ENCODE peak calls at places on chromosomes 5 and 9, in four cellular contexts. E is pancreas; U is CD8-positive, alpha-beta T cell; V is aorta. R is an unnamed sample. For H3K4me1 and H3K27me3, the result is how much of the 10 kb centered on the place peaks cover.

GRCh38 chr5:44881266-44881665 is 72.5 kb downstream of the MRPS30 start:
- DNase-seq in V (no peak), U (no peak), E (no peak), R (no peak)

GRCh38 chr5:156411131-156411727 is 84.3 kb downstream of the SGCD start:
- DNase-seq in E (no peak), V (no peak), U (no peak), R (no peak)

GRCh38 chr9:69818946-69819345 is 1.7 kb upstream of the CFAP95 start:
- DNase-seq in E (no peak), V (no peak), U (no peak), R (no peak)

GRCh38 chr5:154758501-154758900 is 3.3 kb downstream of the LARP1 start:
- DNase-seq in U (no peak), E (no peak), V (no peak), R (no peak)

GRCh38 chr5:128378636-128379035 is 159.4 kb downstream of the FBN2 start:
- DNase-seq in U (no peak), E (no peak), V (no peak), R (no peak)

GRCh38 chr5:146240951-146241350 is 37.5 kb downstream of the RBM27 start:
- DNase-seq in E (no peak), U (no peak), V (no peak), R (no peak)

GRCh38 chr5:181138258-181138657 is 7.3 kb upstream of the OR2V1 start:
- DNase-seq in E (no peak), V (no peak), U (no peak), R (no peak)

GRCh38 chr5:171428168-171428658 is 8.8 kb downstream of the FGF18 start:
- DNase-seq in U (no peak), E (peak), V (no peak), R (no peak)

GRCh38 chr5:9815051-9815450 is 184.9 kb upstream of the TAS2R1 start:
- DNase-seq in V (no peak), E (no peak), U (no peak), R (no peak)

GRCh38 chr5:173291722-173292658 is 36.2 kb downstream of the STC2 start:
- DNase-seq in U (no peak), E (no peak), V (no peak), R (peak)

GRCh38 chr5:107830750-107831149 is 160.0 kb upstream of the EFNA5 start:
- DNase-seq in V (no peak), E (no peak), U (no peak), R (no peak)

GRCh38 chr9:68476889-68477288 is 63.8 kb downstream of the TMEM252 start:
- DNase-seq in U (no peak), V (no peak), E (no peak), R (no peak)

GRCh38 chr5:141521244-141521781 is 32.4 kb downstream of the PCDHGC5 start:
- DNase-seq in E (no peak), V (no peak), U (no peak), R (peak)

GRCh38 chr9:134629061-134629585 is 12.5 kb upstream of the COL5A1 start:
- DNase-seq in V (peak), E (peak), U (no peak), R (no peak)

GRCh38 chr5:158209219-158209908 is 350.4 kb upstream of the CLINT1 start:
- DNase-seq in E (no peak), U (no peak), V (no peak), R (no peak)

GRCh38 chr5:139852696-139853095 is 57.1 kb downstream of the PSD2 start:
- DNase-seq in U (no peak), V (no peak), E (no peak), R (no peak)

GRCh38 chr5:75662080-75662479 is 50.8 kb downstream of the ANKDD1B start:
- DNase-seq in U (no peak), E (no peak), V (no peak), R (no peak)

GRCh38 chr5:164504141-164504772 is 998.8 kb downstream of the MAT2B start:
- DNase-seq in V (no peak), E (no peak), U (no peak), R (peak)

GRCh38 chr5:109455598-109456096 is 45.9 kb upstream of the PJA2 start:
- DNase-seq in E (no peak), V (peak), U (no peak), R (peak)

GRCh38 chr9:16118090-16118489 is 565.2 kb downstream of the CCDC171 start:
- DNase-seq in E (no peak), U (no peak), V (no peak), R (no peak)

GRCh38 chr5:134904621-134905245 is at the start of gene PCBD2:
- DNase-seq in U (peak), E (peak), V (peak), R (peak)

GRCh38 chr5:43019615-43020293 is 20.4 kb downstream of the ANXA2R start:
- DNase-seq in U (peak), V (peak), E (no peak), R (peak)

GRCh38 chr5:174504266-174504726 is 220.1 kb upstream of the MSX2 start:
- DNase-seq in U (no peak), V (no peak), E (no peak), R (no peak)

GRCh38 chr9:90141723-90142122 is 500.9 kb downstream of the DIRAS2 start:
- DNase-seq in U (no peak), E (no peak), V (no peak), R (peak)

GRCh38 chr9:36832232-36832795 is 201.8 kb downstream of the PAX5 start:
- DNase-seq in E (no peak), U (no peak), V (no peak), R (no peak)

GRCh38 chr9:97556721-97557605 is 55.5 kb downstream of the TMOD1 start:
- DNase-seq in U (no peak), E (no peak), V (peak), R (no peak)

GRCh38 chr9:33025572-33026347 is 687 bp downstream of the DNAJA1 start:
- DNase-seq in V (peak), U (peak), E (peak), R (no peak)

GRCh38 chr9:122112238-122112637 is 19.1 kb upstream of the TTLL11 start:
- DNase-seq in U (no peak), V (no peak), E (no peak), R (no peak)

GRCh38 chr5:52743012-52743411 is 44.7 kb upstream of the ITGA1 start:
- DNase-seq in U (peak), V (no peak), E (no peak), R (no peak)

GRCh38 chr5:58060971-58061370 is 398.9 kb downstream of the PLK2 start:
- DNase-seq in V (no peak), U (no peak), E (no peak), R (no peak)

GRCh38 chr5:78813906-78814518 is 165.4 kb upstream of the LHFPL2 start:
- DNase-seq in V (no peak), U (no peak), E (no peak), R (no peak)

GRCh38 chr5:94314507-94315170 is 303.8 kb downstream of the KIAA0825 start:
- DNase-seq in E (no peak), U (no peak), V (no peak), R (no peak)

GRCh38 chr5:1509346-1510085 is 14.2 kb downstream of the LPCAT1 start:
- DNase-seq in V (no peak), E (no peak), U (peak), R (no peak)

GRCh38 chr5:143008032-143008431 is 237.9 kb downstream of the ARHGAP26 start:
- DNase-seq in E (no peak), U (no peak), V (no peak), R (no peak)
- H3K4me1 ChIP-seq in E (under half), U (under half), V (under half), R (under half)

DNA sequence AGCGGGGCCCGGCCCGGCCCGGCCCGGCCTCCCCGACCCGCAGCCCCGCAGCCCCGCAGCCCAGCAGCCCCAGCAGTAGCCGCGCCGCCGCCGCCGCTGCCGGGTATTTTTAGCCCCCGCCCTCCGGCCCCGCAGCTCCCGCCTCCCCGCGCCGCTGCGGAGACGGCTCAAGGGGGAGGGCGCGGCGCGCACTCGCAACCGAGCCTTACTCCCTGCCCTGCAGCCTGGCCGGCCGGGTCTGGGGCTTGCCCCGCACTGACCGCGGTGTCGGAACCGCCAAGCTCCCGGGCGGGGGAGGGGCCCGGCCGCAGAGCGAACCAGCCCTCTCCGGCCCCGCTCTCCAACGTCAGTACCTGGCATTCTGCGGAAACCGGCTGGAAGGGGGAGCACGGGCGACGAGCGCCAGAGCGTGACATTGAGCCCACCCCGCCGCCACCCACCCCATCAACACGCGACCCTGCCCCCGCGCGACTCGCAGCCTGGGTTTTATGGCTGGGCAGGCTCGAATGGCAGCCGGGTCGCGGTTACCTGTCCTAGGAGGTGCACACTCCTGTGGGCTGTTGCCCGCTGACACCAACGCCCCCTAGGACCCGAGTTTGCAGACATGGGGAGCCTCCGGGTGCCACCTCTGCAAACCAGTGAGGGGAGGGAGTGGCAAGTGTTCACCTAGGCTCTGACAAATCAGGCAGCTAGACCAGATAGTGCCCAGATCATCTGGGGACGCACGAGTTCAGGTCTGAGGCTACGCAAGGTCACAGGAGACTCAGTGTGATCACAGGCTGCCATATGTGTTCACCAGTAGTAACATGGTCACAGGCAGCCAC is at the start of gene ACSL6:
- DNase-seq in E (peak), V (peak), U (peak), R (no peak)
- H3K27me3 ChIP-seq in E (under half), V (under half), U (under half), R (half or more)

DNA sequence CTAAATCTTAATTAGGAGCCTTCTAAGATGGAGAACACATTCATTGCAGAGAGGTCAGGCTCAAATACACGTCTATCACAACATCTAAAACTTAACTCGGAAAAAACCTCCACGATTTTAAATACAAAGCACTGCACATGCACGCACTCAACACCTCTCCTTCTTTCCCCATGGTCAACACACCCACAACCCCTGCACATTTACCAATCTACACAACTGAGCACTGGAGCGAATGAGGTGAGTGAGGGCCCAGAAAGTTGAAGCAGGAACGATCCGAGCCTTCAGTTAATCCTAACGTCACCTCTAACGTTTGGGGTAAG is 278 bp upstream of the NIPSNAP3A start:
- DNase-seq in V (no peak), E (no peak), U (no peak), R (no peak)
- H3K27ac ChIP-seq in V (no peak), E (peak), U (peak), R (peak)

GRCh38 chr9:133119039-133119438 is 2.0 kb downstream of the RALGDS start:
- DNase-seq in E (no peak), U (no peak), V (no peak), R (no peak)
- H3K4me1 ChIP-seq in E (half or more), U (half or more), V (under half), R (under half)

GRCh38 chr9:137162505-137163100 is 7.2 kb downstream of the LRRC26 start:
- DNase-seq in E (peak), V (no peak), U (no peak), R (no peak)
- H3K27me3 ChIP-seq in E (under half), V (under half), U (under half), R (half or more)

GRCh38 chr5:102796014-102796413 is 40.9 kb downstream of the PAM start:
- DNase-seq in U (no peak), V (no peak), E (no peak), R (no peak)

GRCh38 chr5:102794677-102795331 is 39.7 kb downstream of the PAM start:
- DNase-seq in U (no peak), E (no peak), V (no peak), R (no peak)

GRCh38 chr5:102794047-102794446 is 38.9 kb downstream of the PAM start:
- DNase-seq in E (no peak), U (no peak), V (no peak), R (no peak)

GRCh38 chr5:102796481-102796880 is 41.4 kb downstream of the PAM start:
- DNase-seq in E (no peak), U (no peak), V (no peak), R (no peak)

DNA sequence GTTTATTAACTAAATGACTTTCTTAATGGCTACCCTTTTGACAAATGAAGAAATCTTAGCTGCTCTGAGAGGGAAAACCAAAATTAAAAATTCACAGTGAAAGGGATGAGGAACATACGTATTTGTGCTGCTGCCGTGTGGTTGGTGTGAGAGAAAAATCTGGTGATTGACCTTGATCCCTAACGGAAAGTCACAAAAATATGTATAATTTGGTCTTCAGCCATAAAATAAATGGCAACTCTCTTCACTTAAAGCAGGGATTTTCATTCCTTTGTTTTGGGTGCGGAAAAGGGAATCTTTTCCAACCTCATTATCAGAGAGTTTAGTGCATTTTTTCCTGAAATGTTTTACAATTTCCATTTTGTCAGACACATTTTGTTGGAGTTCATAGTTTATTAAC is 40.4 kb downstream of the PAM start:
- DNase-seq in U (no peak), E (no peak), V (no peak), R (no peak)
- H3K27ac ChIP-seq in U (no peak), E (no peak), V (no peak), R (no peak)

DNA sequence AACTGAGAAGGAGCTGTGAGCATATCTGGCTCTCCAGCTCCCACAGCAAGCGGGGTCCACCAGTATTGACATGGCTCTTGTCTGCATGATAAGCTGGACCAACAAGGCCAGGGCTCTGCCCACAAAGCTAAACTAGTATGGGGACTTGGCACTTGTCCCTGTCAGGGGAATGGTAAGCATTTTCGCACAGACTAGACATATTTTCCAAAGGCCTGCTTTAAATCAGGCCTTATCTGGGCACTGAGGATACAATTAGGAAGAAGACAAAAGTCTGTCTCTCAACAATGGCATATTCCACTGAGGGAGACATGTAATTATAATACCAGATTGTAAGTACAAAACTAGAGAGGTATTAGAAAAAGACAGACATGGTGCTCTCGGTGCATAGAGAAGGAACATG is 32.1 kb downstream of the CSF2 start:
- DNase-seq in U (no peak), V (no peak), E (no peak), R (no peak)
- H3K4me1 ChIP-seq in U (under half), V (under half), E (under half), R (under half)